ENCODE peak calls at places on chromosomes 4 and X, in four cellular contexts. A is K562, Q is IMR-90, O is GM12878. S is an unnamed sample.

GRCh38 chr4:7648813-7649395 is 214.2 kb upstream of the PSAPL1 start:
- DNase-seq in O (no peak), Q (no peak), A (no peak), S (no peak)

GRCh38 chrX:102580891-102581290 is 18.4 kb upstream of the ARMCX5 start:
- DNase-seq in O (no peak), A (no peak), Q (no peak), S (no peak)

GRCh38 chr4:80307774-80308465 is 27.6 kb upstream of the CFAP299 start:
- DNase-seq in O (no peak), A (no peak), Q (peak), S (no peak)

GRCh38 chr4:18524667-18525066 is 503.1 kb upstream of the LCORL start:
- DNase-seq in O (no peak), A (no peak), Q (no peak), S (peak)

GRCh38 chr4:126697748-126698147 is 935.0 kb upstream of the INTU start:
- DNase-seq in O (no peak), Q (peak), A (no peak), S (peak)

GRCh38 chr4:39505581-39505980 is 21.7 kb downstream of the UGDH start:
- DNase-seq in A (no peak), O (no peak), Q (peak), S (no peak)

GRCh38 chr4:173145111-173145510 is 23.5 kb upstream of the GALNT7 start:
- DNase-seq in O (no peak), Q (no peak), A (no peak), S (no peak)

GRCh38 chr4:52604215-52604614 is 54.9 kb downstream of the USP46 start:
- DNase-seq in Q (no peak), O (no peak), A (no peak), S (no peak)

GRCh38 chrX:11407331-11408110 is 114.3 kb downstream of the AMELX start:
- DNase-seq in A (no peak), O (no peak), Q (peak), S (no peak)

GRCh38 chrX:137479394-137479793 is 86.5 kb upstream of the ZIC3 start:
- DNase-seq in O (no peak), Q (no peak), A (no peak), S (no peak)

GRCh38 chrX:150767045-150767395 is 73.8 kb downstream of the MTMR1 start:
- DNase-seq in A (peak), Q (no peak), O (no peak), S (no peak)

GRCh38 chrX:81174286-81174685 is 27.4 kb downstream of the HMGN5 start:
- DNase-seq in Q (peak), O (no peak), A (no peak), S (peak)

GRCh38 chr4:1508161-1509160 is 102.2 kb upstream of the NKX1-1 start:
- DNase-seq in O (no peak), A (no peak), Q (no peak), S (no peak)

GRCh38 chr4:35952751-35953150 is 291.6 kb downstream of the ARAP2 start:
- DNase-seq in Q (no peak), A (no peak), O (no peak), S (no peak)

GRCh38 chr4:7287274-7287917 is 95.1 kb downstream of the SORCS2 start:
- DNase-seq in Q (no peak), A (no peak), O (no peak), S (no peak)

GRCh38 chr4:142354794-142355416 is 491.2 kb downstream of the INPP4B start:
- DNase-seq in O (no peak), Q (no peak), A (no peak), S (no peak)

GRCh38 chr4:186695392-186695791 is 28.3 kb downstream of the FAT1 start:
- DNase-seq in A (no peak), Q (no peak), O (no peak), S (no peak)

GRCh38 chr4:16457944-16458343 is 231.7 kb upstream of the TAPT1 start:
- DNase-seq in O (no peak), A (no peak), Q (peak), S (no peak)

GRCh38 chr4:38673109-38673978 is 9.3 kb downstream of the KLF3 start:
- DNase-seq in Q (no peak), A (peak), O (no peak), S (peak)

GRCh38 chr4:1721666-1722550 is 587 bp downstream of the TACC3 start:
- DNase-seq in A (peak), O (no peak), Q (no peak), S (no peak)

GRCh38 chrX:135345328-135345645 is 36.0 kb downstream of the ETDC start:
- DNase-seq in O (no peak), Q (peak), A (no peak), S (peak)

GRCh38 chr4:155371432-155372043 is 5.2 kb downstream of the MAP9 start:
- DNase-seq in A (no peak), O (no peak), Q (peak), S (peak)

GRCh38 chr4:41281038-41281634 is 24.4 kb downstream of the UCHL1 start:
- DNase-seq in O (peak), A (peak), Q (peak), S (peak)

GRCh38 chrX:8873102-8873501 is 71.9 kb upstream of the FAM9A start:
- DNase-seq in O (no peak), Q (no peak), A (no peak), S (no peak)

GRCh38 chr4:7430965-7431695 is 3.6 kb downstream of the PSAPL1 start:
- DNase-seq in Q (no peak), O (no peak), A (no peak), S (no peak)

GRCh38 chrX:262391-262909 is 18.7 kb upstream of the PLCXD1 start:
- DNase-seq in Q (no peak), O (no peak), A (no peak), S (no peak)

GRCh38 chr4:92047209-92047877 is 256.4 kb upstream of the GRID2 start:
- DNase-seq in Q (peak), O (no peak), A (no peak), S (no peak)

GRCh38 chrX:54181196-54181953 is 1.7 kb downstream of the FAM120C start:
- DNase-seq in O (no peak), Q (peak), A (no peak), S (peak)

GRCh38 chrX:38282044-38282443 is 45.3 kb downstream of the RPGR start:
- DNase-seq in A (no peak), Q (no peak), O (no peak), S (peak)

GRCh38 chrX:24081661-24082154 is 27.0 kb downstream of the EIF2S3 start:
- DNase-seq in A (no peak), O (no peak), Q (peak), S (peak)

GRCh38 chr4:113131146-113131545 is 81.7 kb downstream of the ANK2 start:
- DNase-seq in Q (no peak), O (no peak), A (no peak), S (no peak)
- H3K27ac ChIP-seq in Q (no peak), O (no peak), A (no peak), S (no peak)

DNA sequence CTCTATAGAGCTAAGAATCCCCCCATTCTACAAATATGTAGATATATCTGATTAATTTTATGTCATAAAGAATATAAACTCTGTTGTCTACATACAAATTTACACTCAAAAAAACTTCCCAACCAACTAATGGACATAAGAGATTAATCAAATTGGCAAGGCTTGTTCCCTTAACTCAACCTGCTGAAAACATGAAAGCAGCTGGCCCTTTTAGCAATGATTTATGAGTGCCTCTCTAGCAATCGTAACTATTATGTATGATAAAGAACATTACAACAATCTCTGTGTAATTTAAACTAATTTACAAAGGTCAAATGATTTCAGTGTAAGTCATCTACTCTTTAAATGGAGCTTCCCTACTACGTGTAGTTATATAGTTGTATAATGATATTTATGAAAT is 83.1 kb upstream of the FTHL17 start:
- DNase-seq in Q (no peak), O (no peak), A (no peak), S (no peak)
- TF ChIP-seq FOS in Q (no peak), O (no peak), A (no peak), S (no peak)

GRCh38 chr4:184268574-184269160 is 51.0 kb upstream of the ENPP6 start:
- DNase-seq in O (no peak), Q (no peak), A (peak), S (peak)

GRCh38 chr4:184265566-184266351 is 48.1 kb upstream of the ENPP6 start:
- DNase-seq in O (no peak), Q (peak), A (peak), S (peak)

GRCh38 chr4:184269879-184270430 is 52.3 kb upstream of the ENPP6 start:
- DNase-seq in O (no peak), Q (no peak), A (no peak), S (no peak)

GRCh38 chr4:184267673-184268573 is 50.2 kb upstream of the ENPP6 start:
- DNase-seq in O (peak), Q (peak), A (peak), S (peak)

GRCh38 chr4:184267206-184267608 is 49.5 kb upstream of the ENPP6 start:
- DNase-seq in O (no peak), Q (no peak), A (no peak), S (no peak)
- TF ChIP-seq POLR2A in O (no peak), Q (no peak), A (no peak), S (no peak)

DNA sequence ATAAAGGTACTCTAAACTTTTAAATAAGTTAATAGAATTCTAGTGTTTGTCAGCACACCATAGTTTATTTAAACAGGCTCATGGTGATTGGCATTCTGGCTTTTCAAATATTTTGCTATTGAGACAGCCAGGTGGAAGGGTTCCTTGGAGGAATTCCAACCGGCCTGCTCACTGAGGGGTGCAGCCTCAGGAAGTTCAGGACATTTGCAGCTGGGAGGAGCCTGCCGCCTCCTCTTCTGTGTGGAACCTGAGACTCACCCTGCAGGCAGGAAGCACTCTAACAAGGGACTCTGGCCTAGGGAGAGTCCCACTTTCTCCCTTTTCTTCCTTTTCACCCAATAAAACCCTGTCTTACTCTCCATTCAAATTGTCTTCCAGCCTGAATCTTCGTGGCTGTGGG is 1328.0 kb downstream of the FSTL5 start:
- DNase-seq in O (no peak), Q (no peak), A (no peak), S (no peak)
- H3K27ac ChIP-seq in O (no peak), Q (no peak), A (no peak), S (no peak)

DNA sequence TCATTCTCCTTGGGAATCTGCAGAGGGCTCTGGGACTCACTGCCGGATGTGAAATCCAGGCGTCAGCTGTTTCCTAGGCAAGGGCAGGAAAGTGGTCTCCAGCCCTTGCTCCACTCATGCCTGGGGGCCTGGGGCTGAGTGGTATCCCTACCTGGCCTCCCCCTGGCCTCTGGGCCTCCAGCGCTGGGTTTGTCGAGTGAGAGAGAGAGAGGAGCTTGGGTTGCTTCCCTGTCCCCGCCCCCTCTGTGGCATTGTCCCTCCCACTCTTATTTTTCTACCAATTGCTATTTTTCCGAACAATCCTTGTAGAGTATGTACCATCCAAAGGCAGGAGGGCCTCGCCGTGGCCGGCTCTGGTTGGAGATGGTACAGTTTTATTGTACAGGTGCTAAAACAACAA is 53.1 kb downstream of the ELF4 start:
- DNase-seq in Q (no peak), O (no peak), A (no peak), S (no peak)
- TF ChIP-seq FOS in Q (no peak), O (no peak), A (no peak), S (no peak)

GRCh38 chr4:15001248-15001824 is 945 bp upstream of the CPEB2 start:
- DNase-seq in A (peak), Q (peak), O (no peak), S (peak)

GRCh38 chr4:15003891-15004700 is 1.8 kb downstream of the CPEB2 start:
- DNase-seq in O (no peak), Q (no peak), A (peak), S (peak)

GRCh38 chr4:15003441-15003890 is 1.2 kb downstream of the CPEB2 start:
- DNase-seq in A (peak), Q (peak), O (no peak), S (no peak)

GRCh38 chr4:15002659-15003440 is 569 bp downstream of the CPEB2 start:
- DNase-seq in A (peak), O (peak), Q (peak), S (peak)

GRCh38 chr4:15001825-15002658 is at the start of gene CPEB2:
- DNase-seq in A (peak), Q (peak), O (peak), S (peak)
- TF ChIP-seq POLR2A in A (peak), Q (peak), O (peak), S (peak)

S was measured in endothelial cell of umbilical vein.